ENCODE peak calls at places on chromosomes 4 and X, in seven cellular contexts. S, X, L, N, G, P and Q are unnamed samples.

GRCh38 chr4:77095101-77095826 is 19.5 kb upstream of the CCNI start:
- DNase-seq in L (peak), P (peak), X (peak), G (peak), N (peak), S (peak), Q (peak)

GRCh38 chr4:115834441-115834840 is 721.0 kb upstream of the NDST4 start:
- DNase-seq in N (no peak), S (no peak), X (no peak), G (no peak), P (no peak), L (no peak), Q (no peak)

GRCh38 chrX:8424941-8425340 is 39.7 kb upstream of the VCX3B start:
- DNase-seq in L (no peak), N (no peak), P (no peak), S (no peak), G (no peak), X (no peak), Q (no peak)

GRCh38 chr4:154612472-154613414 is at the start of gene FGG:
- DNase-seq in L (no peak), S (no peak), N (no peak), P (no peak), G (no peak), X (no peak), Q (no peak)

GRCh38 chr4:78592104-78592783 is 40.7 kb downstream of the ANXA3 start:
- DNase-seq in L (peak), X (no peak), S (no peak), G (no peak), P (no peak), N (peak), Q (no peak)

GRCh38 chr4:146333187-146333894 is 119.0 kb downstream of the REELD1 start:
- DNase-seq in S (no peak), N (no peak), X (no peak), P (no peak), L (no peak), G (no peak), Q (peak)

GRCh38 chr4:37946503-37947179 is 13.6 kb upstream of the PTTG2 start:
- DNase-seq in P (no peak), L (no peak), S (no peak), X (no peak), N (no peak), G (no peak), Q (no peak)

GRCh38 chr4:151439320-151439719 is 30.3 kb downstream of the FHIP1A start:
- DNase-seq in P (no peak), X (no peak), S (no peak), L (no peak), N (no peak), G (no peak), Q (no peak)

GRCh38 chr4:31235961-31236360 is 515.8 kb downstream of the PCDH7 start:
- DNase-seq in P (no peak), L (no peak), G (no peak), X (no peak), N (no peak), S (no peak), Q (no peak)

GRCh38 chr4:89538886-89539285 is 231.3 kb upstream of the GPRIN3 start:
- DNase-seq in L (no peak), S (no peak), P (no peak), N (no peak), G (no peak), X (no peak), Q (peak)

GRCh38 chr4:77959566-77960338 is 97.1 kb downstream of the MRPL1 start:
- DNase-seq in P (no peak), N (no peak), S (no peak), X (no peak), L (no peak), G (no peak), Q (peak)

GRCh38 chr4:11261066-11261850 is 167.4 kb downstream of the HS3ST1 start:
- DNase-seq in G (peak), P (no peak), X (no peak), L (no peak), N (no peak), S (no peak), Q (no peak)

GRCh38 chr4:135840781-135841180 is 1639.2 kb upstream of the PABPC4L start:
- DNase-seq in N (no peak), S (no peak), P (no peak), G (no peak), X (no peak), L (no peak), Q (no peak)

GRCh38 chrX:110310896-110311295 is 7.0 kb downstream of the AMMECR1 start:
- DNase-seq in G (no peak), L (no peak), P (no peak), S (no peak), N (no peak), X (no peak), Q (no peak)

GRCh38 chr4:170011921-170012628 is 14.1 kb downstream of the MFAP3L start:
- DNase-seq in X (no peak), P (no peak), N (no peak), G (no peak), S (no peak), L (no peak), Q (no peak)
- TF ChIP-seq CTCF in X (no peak), P (no peak), N (no peak), G (no peak), S (no peak), L (no peak), Q (no peak)

GRCh38 chr4:103198111-103198765 is at the start of gene CENPE:
- DNase-seq in X (peak), S (peak), G (peak), P (peak), N (peak), L (peak), Q (peak)
- TF ChIP-seq CTCF in X (no peak), S (no peak), G (no peak), P (no peak), N (no peak), L (no peak), Q (no peak)

DNA sequence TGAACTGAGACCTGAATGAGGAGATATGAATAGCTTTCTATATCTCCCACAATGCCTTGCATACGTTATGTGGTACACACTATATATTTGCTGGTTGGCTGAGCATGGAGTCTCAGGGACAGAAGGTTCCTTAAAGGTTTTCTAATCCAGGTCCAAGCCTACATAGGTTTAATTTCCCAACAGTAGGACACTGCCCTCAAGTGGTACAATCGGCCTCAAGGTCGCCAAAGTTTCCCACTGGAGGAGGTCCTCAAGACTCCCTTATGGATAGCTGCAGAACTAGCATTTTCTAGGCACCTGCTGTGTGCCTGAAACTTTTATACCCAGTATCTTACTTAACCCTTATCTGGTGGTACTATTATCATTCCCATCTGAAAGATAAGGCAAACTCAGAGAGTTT is 21.0 kb upstream of the EFNB1 start:
- DNase-seq in G (no peak), X (no peak), S (no peak), L (peak), P (no peak), N (peak), Q (no peak)
- TF ChIP-seq CTCF in G (no peak), X (no peak), S (no peak), L (peak), P (peak), N (no peak), Q (peak)

GRCh38 chrX:50081282-50081955 is 119.4 kb downstream of the AKAP4 start:
- DNase-seq in S (no peak), X (no peak), P (no peak), L (peak), N (peak), G (peak), Q (peak)
- TF ChIP-seq CTCF in S (no peak), X (no peak), P (no peak), L (no peak), N (no peak), G (no peak), Q (peak)

GRCh38 chr4:73131281-73131680 is 61.8 kb upstream of the COX18 start:
- DNase-seq in S (no peak), G (no peak), L (no peak), N (no peak), P (no peak), X (no peak), Q (no peak)

GRCh38 chr4:73129319-73129718 is 59.8 kb upstream of the COX18 start:
- DNase-seq in P (no peak), G (no peak), S (no peak), N (no peak), L (no peak), X (no peak), Q (no peak)

GRCh38 chr4:73133784-73134183 is 64.3 kb upstream of the COX18 start:
- DNase-seq in S (no peak), G (no peak), N (no peak), X (no peak), P (no peak), L (no peak), Q (no peak)

DNA sequence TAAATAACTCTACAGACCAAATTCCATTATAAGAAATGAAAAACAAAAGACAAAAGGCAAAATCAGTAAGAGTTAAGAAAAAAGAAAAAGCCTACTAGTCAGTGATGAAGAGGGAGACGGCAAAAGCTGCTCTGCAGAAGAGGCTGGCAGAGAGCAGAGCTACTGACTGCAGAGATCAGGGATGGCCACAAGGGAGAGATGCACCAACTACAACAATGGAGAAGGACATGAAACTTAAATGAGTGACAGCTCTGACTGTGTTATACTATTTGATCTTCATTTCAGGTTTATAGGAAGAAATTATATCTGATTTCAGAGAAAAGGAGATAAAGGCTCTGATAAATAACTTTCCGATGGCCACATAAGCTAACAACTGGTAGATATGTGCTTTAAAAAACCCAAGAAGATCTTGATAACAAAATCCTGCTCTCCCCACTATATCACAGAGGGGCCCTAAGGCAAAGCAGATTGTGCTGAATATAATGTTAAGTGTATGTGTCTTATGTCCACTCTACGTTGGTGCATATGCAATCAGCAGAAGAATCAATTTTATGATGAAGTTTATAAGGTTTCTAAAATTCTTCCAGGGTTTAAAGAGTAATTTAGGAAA is 58.4 kb upstream of the COX18 start:
- DNase-seq in S (no peak), G (peak), N (peak), L (no peak), X (no peak), P (no peak), Q (peak)
- TF ChIP-seq CTCF in S (no peak), G (peak), N (no peak), L (no peak), X (no peak), P (no peak), Q (peak)

GRCh38 chr4:139822391-139822790 is 156.8 kb downstream of the MGST2 start:
- DNase-seq in L (no peak), G (no peak), X (no peak), P (no peak), N (no peak), S (no peak), Q (no peak)
- TF ChIP-seq CTCF in L (no peak), G (no peak), X (no peak), P (no peak), N (no peak), S (no peak), Q (no peak)

DNA sequence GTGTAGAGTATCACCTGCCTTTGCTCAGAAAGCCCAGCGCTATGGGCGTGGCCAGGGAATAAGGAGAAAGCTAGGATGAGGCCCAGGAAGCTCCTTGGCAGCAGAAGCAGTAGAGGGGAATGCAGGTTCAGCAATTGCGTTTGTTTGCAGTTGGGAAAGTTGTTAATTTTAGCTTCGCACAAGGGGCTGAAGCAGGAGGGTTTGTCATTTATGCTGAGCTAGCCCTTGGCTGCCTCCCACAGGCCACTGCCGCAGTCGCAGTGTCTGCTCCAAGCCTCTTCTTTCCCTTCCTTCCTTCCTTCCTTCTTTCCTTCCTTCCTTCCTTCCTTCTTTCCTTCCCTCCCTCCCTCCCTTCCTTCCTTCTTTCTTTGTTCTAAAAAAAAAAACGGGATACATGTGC is 21.5 kb downstream of the FRMPD3 start:
- DNase-seq in L (no peak), X (peak), G (no peak), S (no peak), P (no peak), N (no peak), Q (no peak)
- TF ChIP-seq CTCF in L (no peak), X (no peak), G (no peak), S (no peak), P (no peak), N (no peak), Q (no peak)

GRCh38 chrX:135191838-135192237 is 20.6 kb upstream of the CT55 start:
- DNase-seq in G (no peak), L (no peak), P (no peak), S (no peak), X (no peak), N (no peak), Q (no peak)

GRCh38 chrX:135185795-135186443 is 14.7 kb upstream of the CT55 start:
- DNase-seq in L (peak), S (no peak), P (no peak), X (no peak), G (peak), N (peak), Q (peak)
- TF ChIP-seq CTCF in L (peak), S (no peak), P (peak), X (no peak), G (peak), N (peak), Q (peak)